ENCODE peak calls at places on chromosomes 5 and 9, in ten cellular contexts. J is Peyer's patch, L is psoas muscle, F is HFF-Myc, A is uterus, U is neuronal stem cell, H is mammary epithelial cell, X is retinal pigment epithelial cell, M is brain microvascular endothelial cell, B is heart left ventricle. S is an unnamed sample.

GRCh38 chr5:50667079-50667652 is 729 bp downstream of the PARP8 start:
- DNase-seq in X (no peak), U (peak), F (no peak), L (peak), B (peak), J (peak), A (peak), M (peak), H (peak), S (peak)

GRCh38 chr9:20376780-20377179 is 245.5 kb downstream of the MLLT3 start:
- DNase-seq in U (no peak), F (no peak), J (no peak), H (no peak), A (no peak), B (no peak), M (no peak), X (no peak), L (no peak), S (no peak)

GRCh38 chr5:42787073-42787472 is 24.6 kb downstream of the SELENOP start:
- DNase-seq in A (no peak), L (no peak), M (no peak), X (no peak), B (no peak), H (no peak), U (no peak), J (no peak), F (no peak), S (no peak)

GRCh38 chr9:37405764-37406380 is 16.6 kb upstream of the GRHPR start:
- DNase-seq in B (no peak), H (no peak), A (no peak), F (no peak), L (no peak), U (no peak), M (no peak), X (no peak), J (no peak), S (no peak)

GRCh38 chr5:32428426-32428825 is 16.1 kb downstream of the ZFR start:
- DNase-seq in B (no peak), X (no peak), J (no peak), F (no peak), L (no peak), A (no peak), U (no peak), H (no peak), M (no peak), S (no peak)

GRCh38 chr5:149114403-149115312 is 26.6 kb upstream of the ABLIM3 start:
- DNase-seq in B (peak), X (peak), A (peak), L (no peak), U (peak), M (peak), H (peak), J (peak), F (peak), S (peak)

GRCh38 chr5:10682429-10682746 is 78.6 kb downstream of the DAP start:
- DNase-seq in H (no peak), F (no peak), M (no peak), U (no peak), J (no peak), X (no peak), A (no peak), L (no peak), B (no peak), S (no peak)

GRCh38 chr5:6497267-6497666 is 48.6 kb downstream of the UBE2QL1 start:
- DNase-seq in H (no peak), X (no peak), U (no peak), A (no peak), J (no peak), L (no peak), F (no peak), B (no peak), M (no peak), S (no peak)

GRCh38 chr9:87792831-87793288 is 66.9 kb downstream of the CTSL start:
- DNase-seq in F (peak), L (peak), B (peak), A (peak), J (peak), M (peak), H (peak), X (peak), U (no peak), S (peak)

GRCh38 chr9:121268598-121269029 is 652 bp downstream of the GSN start:
- DNase-seq in M (no peak), B (no peak), L (no peak), F (no peak), J (no peak), A (no peak), U (no peak), X (no peak), H (peak), S (no peak)

GRCh38 chr9:121269030-121269887 is 1.3 kb downstream of the GSN start:
- DNase-seq in U (no peak), B (no peak), F (no peak), A (peak), X (no peak), J (peak), L (no peak), M (no peak), H (peak), S (peak)

GRCh38 chr9:121266356-121266755 is 1.6 kb upstream of the GSN start:
- DNase-seq in L (no peak), A (no peak), U (no peak), F (no peak), M (no peak), H (no peak), J (no peak), B (no peak), X (no peak), S (no peak)

GRCh38 chr9:121267689-121268597 is at the start of gene GSN:
- DNase-seq in X (no peak), L (peak), B (peak), F (no peak), A (peak), J (peak), H (peak), M (no peak), U (no peak), S (peak)

DNA sequence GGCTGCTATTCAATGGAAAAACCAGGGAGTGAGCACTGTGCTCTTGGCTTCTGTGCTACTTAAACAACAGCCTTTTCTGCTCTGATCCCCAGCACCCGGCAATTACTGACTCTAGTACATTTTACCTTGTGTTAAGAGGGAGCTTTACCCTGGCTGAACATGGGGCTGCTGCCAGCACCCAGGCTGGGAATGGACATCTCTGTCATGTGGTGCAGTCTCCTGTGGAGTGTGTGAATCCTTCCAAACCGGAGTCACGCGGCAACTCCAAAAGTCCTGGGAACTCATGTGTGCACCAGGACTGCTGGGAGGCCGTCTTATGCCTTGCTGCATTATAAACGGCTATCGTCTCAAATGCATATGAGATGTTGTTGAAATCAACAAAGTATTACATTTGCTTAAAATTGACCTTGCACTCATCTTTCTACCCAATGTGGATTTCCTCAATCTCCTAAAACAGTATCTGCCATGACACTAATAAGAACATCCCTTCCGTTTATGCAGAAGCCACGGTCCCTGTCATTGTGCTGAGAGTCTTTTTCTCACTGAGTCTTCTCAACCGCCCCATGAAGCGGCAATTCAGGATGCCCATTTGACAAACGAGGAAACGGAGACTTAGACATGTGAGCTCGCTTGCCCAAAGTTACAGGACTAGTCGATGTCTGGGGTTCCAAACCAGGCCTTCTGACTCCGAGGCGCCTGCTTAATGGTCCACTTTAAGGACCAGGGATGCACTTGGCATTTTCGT is 884 bp upstream of the GSN start:
- DNase-seq in B (no peak), H (no peak), X (no peak), L (no peak), J (no peak), M (no peak), U (no peak), F (no peak), A (peak), S (no peak)
- H3K4me3 ChIP-seq in B (peak), H (no peak), X (peak), L (peak), J (peak), M (no peak), U (no peak), F (peak), A (peak), S (peak)

DNA sequence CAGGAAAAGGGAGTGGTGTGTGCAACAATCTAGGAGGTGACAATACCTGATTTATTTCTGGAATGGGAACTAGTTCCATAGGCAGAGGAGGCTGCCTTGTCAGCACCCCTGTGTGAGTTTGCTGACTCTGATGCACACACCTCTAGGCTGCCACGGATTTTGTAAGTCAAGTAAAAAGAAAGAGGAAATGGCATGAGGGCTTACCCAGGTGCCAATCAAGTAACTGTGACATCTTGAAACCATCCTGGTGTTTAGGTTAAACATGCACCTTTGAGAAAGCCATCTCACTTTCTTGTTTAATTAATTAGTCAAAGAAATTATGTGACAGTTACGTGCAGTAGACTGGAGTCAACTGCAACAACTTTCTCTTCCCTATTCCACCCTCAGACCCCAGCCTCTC is 32.3 kb upstream of the FAM81B start:
- DNase-seq in U (no peak), M (no peak), J (no peak), A (no peak), H (no peak), B (no peak), X (no peak), F (no peak), L (no peak), S (no peak)
- H3K4me3 ChIP-seq in U (no peak), M (no peak), J (no peak), A (no peak), H (no peak), B (no peak), X (no peak), F (no peak), L (no peak), S (no peak)

DNA sequence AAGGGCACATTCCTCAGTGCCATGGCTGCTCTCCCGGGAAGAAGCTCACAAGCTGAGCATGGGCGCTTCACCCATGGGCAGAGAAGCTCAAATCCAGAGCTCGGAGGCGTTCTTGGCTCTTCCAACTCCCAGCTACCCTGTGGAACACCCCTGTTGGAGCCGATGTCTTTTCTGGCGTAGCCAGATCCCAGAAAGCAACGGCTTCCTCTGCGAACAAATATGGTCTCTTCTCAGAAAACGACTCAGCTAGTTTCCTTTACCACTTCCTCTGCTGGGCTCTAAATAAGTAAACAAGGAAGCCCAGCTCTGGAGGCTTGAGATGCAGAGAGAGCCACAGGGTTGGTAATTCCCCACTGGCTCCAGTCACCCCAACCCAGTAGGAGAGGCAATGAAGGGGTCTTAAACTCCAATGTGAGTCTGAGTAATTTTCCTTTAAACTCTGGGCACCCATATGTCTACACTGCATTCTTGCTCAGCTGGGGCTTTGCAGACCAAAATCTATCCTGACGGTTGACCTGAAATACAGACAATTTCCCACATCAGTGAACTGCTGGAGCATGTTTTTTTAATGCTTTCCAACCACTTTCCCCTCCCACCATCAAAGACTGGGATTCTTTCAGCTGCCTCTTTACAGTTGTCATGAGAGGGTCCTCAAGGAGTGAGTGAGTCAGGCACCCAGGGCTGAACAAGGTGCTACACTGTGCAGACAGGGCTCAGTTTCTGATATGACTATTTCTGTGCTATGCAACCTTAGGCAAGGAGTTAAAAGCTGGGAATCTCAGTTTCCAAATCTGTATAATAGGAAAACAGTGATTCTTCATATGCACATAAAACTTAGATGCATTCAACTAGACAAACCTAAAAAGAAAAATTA is at the start of gene LCP2:
- DNase-seq in M (no peak), H (peak), U (no peak), X (no peak), B (peak), F (no peak), L (no peak), A (no peak), J (peak), S (no peak)
- H3K4me3 ChIP-seq in M (no peak), H (no peak), U (no peak), X (no peak), B (peak), F (no peak), L (peak), A (no peak), J (peak), S (peak)

GRCh38 chr5:173887610-173888472 is at the start of gene CPEB4:
- DNase-seq in L (peak), A (peak), F (peak), B (peak), H (peak), J (peak), M (peak), X (peak), U (peak), S (peak)

GRCh38 chr5:173888473-173889135 is 455 bp downstream of the CPEB4 start:
- DNase-seq in H (no peak), J (peak), X (no peak), A (no peak), M (no peak), L (peak), U (no peak), B (no peak), F (no peak), S (peak)

GRCh38 chr5:173893192-173893561 is 5.0 kb downstream of the CPEB4 start:
- DNase-seq in B (no peak), A (no peak), M (no peak), U (no peak), H (no peak), F (no peak), L (no peak), J (no peak), X (no peak), S (no peak)

GRCh38 chr5:173890195-173890951 is 2.2 kb downstream of the CPEB4 start:
- DNase-seq in B (peak), A (no peak), M (no peak), J (no peak), U (no peak), X (no peak), F (no peak), H (no peak), L (peak), S (peak)

GRCh38 chr5:173891367-173891766 is 3.2 kb downstream of the CPEB4 start:
- DNase-seq in U (no peak), J (no peak), A (no peak), H (no peak), B (no peak), F (no peak), L (no peak), X (no peak), M (no peak), S (no peak)
- H3K4me3 ChIP-seq in U (no peak), J (peak), A (peak), H (peak), B (peak), F (no peak), L (peak), X (peak), M (peak), S (peak)

GRCh38 chr5:150452914-150453313 is 3.4 kb upstream of the RPS14 start:
- DNase-seq in H (no peak), J (no peak), X (no peak), A (no peak), M (no peak), L (no peak), B (no peak), F (no peak), U (no peak), S (no peak)

GRCh38 chr5:150451594-150451993 is 2.1 kb upstream of the RPS14 start:
- DNase-seq in L (no peak), F (no peak), X (no peak), M (no peak), J (no peak), B (no peak), U (no peak), H (no peak), A (no peak), S (no peak)

GRCh38 chr5:150457562-150458240 is 8.2 kb upstream of the RPS14 start:
- DNase-seq in L (no peak), F (no peak), X (no peak), U (no peak), H (no peak), A (no peak), J (no peak), M (no peak), B (no peak), S (no peak)

GRCh38 chr5:150457112-150457511 is 7.6 kb upstream of the RPS14 start:
- DNase-seq in H (no peak), L (no peak), J (peak), F (no peak), X (no peak), U (no peak), B (no peak), M (no peak), A (no peak), S (no peak)

DNA sequence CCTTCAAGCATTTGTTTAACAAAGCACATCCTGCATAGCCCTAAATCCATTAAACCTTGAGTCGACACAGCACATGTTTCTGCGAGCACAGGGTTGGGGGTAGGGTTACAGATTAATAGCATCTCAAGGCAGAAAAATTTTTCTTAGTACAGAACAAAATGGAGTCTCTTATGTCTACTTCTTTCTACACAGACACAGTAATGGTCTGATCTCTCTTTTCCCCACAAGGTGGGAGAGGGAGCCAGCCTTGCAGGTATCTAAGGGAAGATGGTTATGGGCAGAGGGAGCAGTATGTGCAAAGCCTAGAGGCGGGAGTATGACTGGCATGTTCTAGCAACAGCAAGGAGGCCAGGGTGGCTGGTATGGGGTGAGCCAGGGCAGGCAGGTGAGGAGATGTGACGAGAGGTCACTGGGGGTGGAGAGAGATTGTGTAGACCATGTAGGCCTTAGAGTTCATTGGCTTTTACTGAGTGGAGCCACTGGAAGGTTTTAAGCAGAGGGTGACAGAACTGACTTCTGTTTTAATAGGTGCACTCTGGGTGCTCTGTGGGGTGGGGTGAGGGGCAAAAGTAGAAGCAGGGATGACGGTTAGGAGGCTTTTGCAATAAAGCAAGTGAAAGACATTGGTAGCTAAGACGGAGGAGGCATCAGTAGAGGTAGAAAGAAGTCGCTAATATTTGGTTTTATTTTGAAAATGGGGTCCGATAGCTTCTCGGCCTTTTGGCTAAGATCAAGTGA is 5.1 kb upstream of the RPS14 start:
- DNase-seq in X (no peak), F (no peak), J (no peak), U (no peak), B (no peak), A (no peak), H (no peak), M (no peak), L (no peak), S (no peak)
- H3K4me3 ChIP-seq in X (no peak), F (no peak), J (no peak), U (no peak), B (no peak), A (no peak), H (no peak), M (no peak), L (no peak), S (no peak)

GRCh38 chr5:76715734-76716455 is at the start of gene F2R:
- DNase-seq in M (peak), A (peak), B (peak), J (peak), X (no peak), U (peak), H (peak), F (no peak), L (peak), S (peak)
- H3K4me3 ChIP-seq in M (peak), A (peak), B (peak), J (peak), X (peak), U (peak), H (peak), F (peak), L (peak), S (peak)

GRCh38 chr9:93960221-93960970 is 5.2 kb upstream of the BARX1 start:
- DNase-seq in J (no peak), H (no peak), F (no peak), B (no peak), M (no peak), L (no peak), U (no peak), A (no peak), X (no peak), S (no peak)
- H3K4me3 ChIP-seq in J (no peak), H (no peak), F (no peak), B (no peak), M (no peak), L (no peak), U (no peak), A (no peak), X (no peak), S (no peak)

GRCh38 chr9:82922686-82923085 is 140.3 kb downstream of the RASEF start:
- DNase-seq in L (no peak), M (peak), J (no peak), B (no peak), F (no peak), A (no peak), U (no peak), X (no peak), H (no peak), S (no peak)

GRCh38 chr9:82930116-82930515 is 132.8 kb downstream of the RASEF start:
- DNase-seq in B (no peak), F (no peak), J (no peak), H (no peak), M (no peak), A (no peak), L (no peak), U (no peak), X (no peak), S (no peak)

GRCh38 chr9:82923410-82924242 is 139.3 kb downstream of the RASEF start:
- DNase-seq in U (no peak), H (peak), L (no peak), F (no peak), X (no peak), A (no peak), B (no peak), M (peak), J (no peak), S (no peak)

GRCh38 chr9:82920154-82920553 is 142.8 kb downstream of the RASEF start:
- DNase-seq in H (no peak), U (no peak), L (no peak), A (no peak), B (no peak), F (no peak), J (no peak), M (no peak), X (no peak), S (no peak)

DNA sequence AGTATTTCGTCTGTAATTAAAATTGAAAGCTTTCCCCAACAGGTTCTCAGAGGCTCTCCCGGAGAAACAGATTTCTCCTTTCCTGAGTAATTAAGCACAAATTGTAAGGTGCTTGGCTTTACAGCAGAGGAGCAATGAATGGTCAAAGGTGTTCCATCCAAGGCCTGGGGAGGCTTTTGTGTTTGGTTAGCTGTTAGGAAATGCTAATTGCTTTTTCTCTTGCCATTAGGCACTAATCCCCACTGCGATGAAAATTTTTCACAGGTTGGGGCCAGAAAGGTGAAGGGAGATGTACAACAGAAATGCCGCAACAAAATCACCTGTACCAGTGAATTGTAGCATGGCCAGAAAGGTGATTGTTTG is 138.7 kb downstream of the RASEF start:
- DNase-seq in H (no peak), U (peak), F (no peak), L (no peak), B (no peak), M (no peak), J (no peak), X (no peak), A (no peak), S (no peak)
- H3K4me3 ChIP-seq in H (no peak), U (no peak), F (no peak), L (no peak), B (no peak), M (no peak), J (no peak), X (no peak), A (no peak), S (no peak)

S was measured in right cardiac atrium.